ENCODE peak calls at places on chromosome 1, in eight cellular contexts. Q is T-helper 1 cell; D is activated gamma-delta T cell treated with Interleukin-2 at 50 U/mL for 16 hours; T is activated CD4-positive, alpha-beta T cell treated with anti-CD3 and anti-CD28 coated beads, Interleukin-2, amount 10 ng/mL, durations not matched to agents 7 days and 5 days; V is tibial artery; B is right cardiac atrium; O is activated T-cell treated with anti-CD3 and anti-CD28 coated beads for 24 hours; M is left lung. A is an unnamed sample.

GRCh38 chr1:224433041-224433670 is 1.4 kb downstream of the WDR26 start:
- DNase-seq in T (peak; percentile 35), Q (peak; percentile 17), V (peak; percentile 51), O (peak; percentile 11), B (peak; percentile 53), M (peak; percentile 36), D (no peak), A (peak; percentile 40)

GRCh38 chr1:186014370-186015030 is 280.3 kb downstream of the HMCN1 start:
- DNase-seq in D (no peak), B (no peak), O (no peak), V (no peak), M (no peak), T (no peak), Q (no peak), A (no peak)

GRCh38 chr1:31797216-31797615 is 18.6 kb downstream of the SPOCD1 start:
- DNase-seq in O (no peak), T (no peak), M (no peak), Q (no peak), B (no peak), V (no peak), D (no peak), A (no peak)

GRCh38 chr1:164786980-164787833 is 228.2 kb downstream of the PBX1 start:
- DNase-seq in M (peak; percentile 76), Q (peak; percentile 20), V (peak; percentile 88), D (peak; percentile 44), T (peak; percentile 63), O (peak; percentile 27), B (peak; percentile 92), A (peak; percentile 89)

GRCh38 chr1:223720987-223721591 is 8.8 kb downstream of the CAPN2 start:
- DNase-seq in Q (no peak), M (peak; percentile 70), T (no peak), B (no peak), V (peak; percentile 33), D (no peak), O (no peak), A (no peak)

GRCh38 chr1:151371340-151371739 is 1.2 kb downstream of the SELENBP1 start:
- DNase-seq in V (peak; percentile 91), T (no peak), B (peak; percentile 89), M (peak; percentile 85), Q (no peak), O (no peak), D (no peak), A (no peak)

GRCh38 chr1:6519935-6520621 is 28.6 kb upstream of the PLEKHG5 start:
- DNase-seq in Q (no peak), V (no peak), O (no peak), M (peak; percentile 56), D (no peak), B (peak; percentile 82), T (no peak), A (peak; percentile 86)

GRCh38 chr1:189027509-189027908 is 1450.2 kb downstream of the BRINP3 start:
- DNase-seq in M (no peak), Q (no peak), O (no peak), T (no peak), B (no peak), V (no peak), D (no peak), A (no peak)

GRCh38 chr1:215055281-215055935 is 27.1 kb upstream of the KCNK2 start:
- DNase-seq in D (no peak), M (no peak), B (no peak), V (no peak), T (no peak), Q (no peak), O (no peak), A (no peak)

GRCh38 chr1:228166170-228166936 is 749 bp downstream of the IBA57 start:
- DNase-seq in O (peak; percentile 37), D (peak; percentile 43), B (peak; percentile 85), T (peak; percentile 63), V (peak; percentile 69), Q (peak; percentile 58), M (peak; percentile 80), A (no peak)

GRCh38 chr1:177640687-177641086 is 329.2 kb downstream of the SEC16B start:
- DNase-seq in M (no peak), Q (no peak), O (no peak), V (no peak), B (no peak), T (no peak), D (no peak), A (no peak)

GRCh38 chr1:20584890-20585289 is 4.0 kb upstream of the CDA start:
- DNase-seq in T (no peak), O (no peak), V (no peak), B (no peak), Q (no peak), M (no peak), D (no peak), A (no peak)

GRCh38 chr1:34715139-34715538 is 39.7 kb upstream of the GJB5 start:
- DNase-seq in M (no peak), B (no peak), O (no peak), D (no peak), V (no peak), Q (no peak), T (no peak), A (no peak)

GRCh38 chr1:234985007-234985370 is 143.6 kb downstream of the TOMM20 start:
- DNase-seq in M (no peak), O (no peak), T (no peak), Q (no peak), D (no peak), V (no peak), B (no peak), A (no peak)

GRCh38 chr1:8524637-8525157 is 206.8 kb downstream of the SLC45A1 start:
- DNase-seq in Q (no peak), M (no peak), O (no peak), V (no peak), T (no peak), B (no peak), D (no peak), A (no peak)

GRCh38 chr1:234216116-234216703 is 157.0 kb upstream of the COA6 start:
- DNase-seq in T (no peak), B (no peak), D (no peak), Q (no peak), M (no peak), O (no peak), V (no peak), A (no peak)

A was measured in NCI-H2227 treated with DMSO at 0.1 percent for 48 hours.